ENCODE peak calls at places on chromosomes 11 and 22, in four cellular contexts. Z is glomerular endothelial cell; P is activated CD8-positive, alpha-beta T cell treated with anti-CD3 and anti-CD28 coated beads for 36 hours; H is foreskin melanocyte. S is an unnamed sample.

GRCh38 chr22:30116362-30117117 is 36.3 kb downstream of the HORMAD2 start:
- DNase-seq in Z (no peak), P (no peak), H (no peak), S (no peak)

GRCh38 chr11:119714590-119714989 is 14.4 kb downstream of the NECTIN1 start:
- DNase-seq in Z (no peak), P (no peak), H (no peak), S (no peak)

GRCh38 chr11:18743900-18744514 is 18.0 kb upstream of the IGSF22 start:
- DNase-seq in Z (no peak), P (no peak), H (no peak), S (no peak)

GRCh38 chr22:36862251-36863242 is 1.7 kb downstream of the NCF4 start:
- DNase-seq in Z (no peak), P (no peak), H (no peak), S (no peak)

GRCh38 chr11:121321614-121322243 is 29.2 kb downstream of the SC5D start:
- DNase-seq in Z (no peak), P (peak; percentile 42), H (no peak), S (no peak)

GRCh38 chr22:23752090-23752691 is 1.3 kb upstream of the ZNF70 start:
- DNase-seq in Z (no peak), P (no peak), H (no peak), S (no peak)

GRCh38 chr11:113550179-113550578 is 75.0 kb upstream of the DRD2 start:
- DNase-seq in Z (no peak), P (no peak), H (no peak), S (no peak)

GRCh38 chr11:70900540-70900939 is 351.8 kb downstream of the SHANK2 start:
- DNase-seq in Z (no peak), P (no peak), H (no peak), S (no peak)

GRCh38 chr11:133966147-133966546 is 9.4 kb upstream of the IGSF9B start:
- DNase-seq in Z (no peak), P (no peak), H (no peak), S (no peak)